ENCODE peak calls at places on chromosomes 7 and 10, in seven cellular contexts. One of them, this sample, is unnamed. For H3K27me3, the result is how much of the 10 kb centered on the place peaks cover.

GRCh38 chr7:158324397-158325360 is 262.9 kb downstream of the PTPRN2 start:
- DNase-seq in adrenal gland: no peak
- DNase-seq in fibroblast of lung: no peak
- DNase-seq in cardiac muscle cell: no peak
- DNase-seq in tibial artery: no peak
- DNase-seq in heart left ventricle: no peak
- DNase-seq in Peyer's patch: no peak
- DNase-seq in this sample: no peak

GRCh38 chr7:25636871-25637283 is 408.6 kb upstream of the NPVF start:
- DNase-seq in cardiac muscle cell: peak
- DNase-seq in Peyer's patch: no peak
- DNase-seq in heart left ventricle: peak
- DNase-seq in tibial artery: peak
- DNase-seq in fibroblast of lung: no peak
- DNase-seq in adrenal gland: no peak
- DNase-seq in this sample: no peak

GRCh38 chr10:35495521-35496238 is 109.5 kb upstream of the GJD4 start:
- DNase-seq in heart left ventricle: peak
- DNase-seq in adrenal gland: no peak
- DNase-seq in tibial artery: no peak
- DNase-seq in Peyer's patch: peak
- DNase-seq in cardiac muscle cell: no peak
- DNase-seq in fibroblast of lung: no peak
- DNase-seq in this sample: no peak

GRCh38 chr7:54996391-54996790 is 22.4 kb upstream of the EGFR start:
- DNase-seq in fibroblast of lung: no peak
- DNase-seq in Peyer's patch: no peak
- DNase-seq in heart left ventricle: no peak
- DNase-seq in cardiac muscle cell: no peak
- DNase-seq in adrenal gland: no peak
- DNase-seq in tibial artery: no peak
- DNase-seq in this sample: no peak

GRCh38 chr7:128827248-128827958 is 2.8 kb upstream of the FLNC start:
- DNase-seq in fibroblast of lung: peak
- DNase-seq in Peyer's patch: no peak
- DNase-seq in cardiac muscle cell: peak
- DNase-seq in tibial artery: peak
- DNase-seq in adrenal gland: peak
- DNase-seq in heart left ventricle: peak
- DNase-seq in this sample: no peak

GRCh38 chr10:3763035-3763456 is 22.0 kb downstream of the KLF6 start:
- DNase-seq in adrenal gland: no peak
- DNase-seq in tibial artery: no peak
- DNase-seq in heart left ventricle: no peak
- DNase-seq in cardiac muscle cell: no peak
- DNase-seq in Peyer's patch: no peak
- DNase-seq in fibroblast of lung: peak
- DNase-seq in this sample: no peak

GRCh38 chr7:22208806-22209205 is 148.1 kb downstream of the RAPGEF5 start:
- DNase-seq in adrenal gland: no peak
- DNase-seq in fibroblast of lung: no peak
- DNase-seq in heart left ventricle: no peak
- DNase-seq in tibial artery: no peak
- DNase-seq in cardiac muscle cell: no peak
- DNase-seq in Peyer's patch: no peak
- DNase-seq in this sample: no peak

GRCh38 chr7:96598421-96598820 is 111.2 kb downstream of the SEM1 start:
- DNase-seq in Peyer's patch: no peak
- DNase-seq in cardiac muscle cell: no peak
- DNase-seq in fibroblast of lung: no peak
- DNase-seq in tibial artery: no peak
- DNase-seq in adrenal gland: no peak
- DNase-seq in heart left ventricle: no peak
- DNase-seq in this sample: no peak

GRCh38 chr7:94375713-94376112 is 19.0 kb upstream of the COL1A2 start:
- DNase-seq in heart left ventricle: peak
- DNase-seq in fibroblast of lung: peak
- DNase-seq in Peyer's patch: no peak
- DNase-seq in adrenal gland: no peak
- DNase-seq in cardiac muscle cell: peak
- DNase-seq in tibial artery: no peak
- DNase-seq in this sample: peak

GRCh38 chr10:62582804-62583208 is 208.6 kb downstream of the ZNF365 start:
- DNase-seq in cardiac muscle cell: no peak
- DNase-seq in heart left ventricle: peak
- DNase-seq in fibroblast of lung: peak
- DNase-seq in Peyer's patch: no peak
- DNase-seq in tibial artery: peak
- DNase-seq in adrenal gland: peak
- DNase-seq in this sample: no peak

GRCh38 chr7:130393095-130393494 is 12.8 kb downstream of the CPA1 start:
- DNase-seq in cardiac muscle cell: no peak
- DNase-seq in Peyer's patch: no peak
- DNase-seq in adrenal gland: peak
- DNase-seq in heart left ventricle: no peak
- DNase-seq in tibial artery: no peak
- DNase-seq in fibroblast of lung: peak
- DNase-seq in this sample: no peak

GRCh38 chr7:132980406-132980805 is 101.5 kb downstream of the CHCHD3 start:
- DNase-seq in adrenal gland: no peak
- DNase-seq in Peyer's patch: no peak
- DNase-seq in heart left ventricle: no peak
- DNase-seq in tibial artery: no peak
- DNase-seq in cardiac muscle cell: no peak
- DNase-seq in fibroblast of lung: no peak
- DNase-seq in this sample: no peak

GRCh38 chr7:137328389-137329120 is 15.0 kb downstream of the PTN start:
- DNase-seq in heart left ventricle: no peak
- DNase-seq in fibroblast of lung: peak
- DNase-seq in tibial artery: no peak
- DNase-seq in Peyer's patch: no peak
- DNase-seq in cardiac muscle cell: no peak
- DNase-seq in adrenal gland: no peak
- DNase-seq in this sample: no peak

GRCh38 chr10:27558612-27559020 is 54.5 kb downstream of the RAB18 start:
- DNase-seq in Peyer's patch: no peak
- DNase-seq in adrenal gland: peak
- DNase-seq in cardiac muscle cell: peak
- DNase-seq in heart left ventricle: peak
- DNase-seq in fibroblast of lung: peak
- DNase-seq in tibial artery: no peak
- DNase-seq in this sample: peak

GRCh38 chr7:1131471-1132265 is 28.3 kb downstream of the ZFAND2A start:
- DNase-seq in cardiac muscle cell: no peak
- DNase-seq in adrenal gland: no peak
- DNase-seq in Peyer's patch: no peak
- DNase-seq in fibroblast of lung: no peak
- DNase-seq in heart left ventricle: no peak
- DNase-seq in tibial artery: no peak
- DNase-seq in this sample: no peak

GRCh38 chr7:11517853-11518252 is 314.1 kb downstream of the THSD7A start:
- DNase-seq in fibroblast of lung: no peak
- DNase-seq in tibial artery: no peak
- DNase-seq in heart left ventricle: no peak
- DNase-seq in adrenal gland: no peak
- DNase-seq in cardiac muscle cell: no peak
- DNase-seq in Peyer's patch: no peak
- DNase-seq in this sample: no peak

GRCh38 chr7:86785641-86786040 is 141.9 kb downstream of the GRM3 start:
- DNase-seq in adrenal gland: no peak
- DNase-seq in heart left ventricle: no peak
- DNase-seq in fibroblast of lung: no peak
- DNase-seq in tibial artery: no peak
- DNase-seq in Peyer's patch: no peak
- DNase-seq in cardiac muscle cell: no peak
- DNase-seq in this sample: no peak

GRCh38 chr7:151012031-151012692 is 12.1 kb downstream of the ATG9B start:
- DNase-seq in tibial artery: no peak
- DNase-seq in adrenal gland: no peak
- DNase-seq in cardiac muscle cell: no peak
- DNase-seq in heart left ventricle: no peak
- DNase-seq in Peyer's patch: no peak
- DNase-seq in fibroblast of lung: peak
- DNase-seq in this sample: no peak

GRCh38 chr10:29257784-29258135 is 31.1 kb upstream of the LYZL1 start:
- DNase-seq in fibroblast of lung: no peak
- DNase-seq in tibial artery: no peak
- DNase-seq in heart left ventricle: no peak
- DNase-seq in adrenal gland: no peak
- DNase-seq in cardiac muscle cell: no peak
- DNase-seq in Peyer's patch: no peak
- DNase-seq in this sample: no peak

GRCh38 chr10:113386005-113386404 is 166.8 kb upstream of the HABP2 start:
- DNase-seq in Peyer's patch: no peak
- DNase-seq in fibroblast of lung: peak
- DNase-seq in tibial artery: no peak
- DNase-seq in heart left ventricle: peak
- DNase-seq in cardiac muscle cell: no peak
- DNase-seq in adrenal gland: peak
- DNase-seq in this sample: no peak

GRCh38 chr10:1124796-1125195 is 68.6 kb downstream of the WDR37 start:
- DNase-seq in heart left ventricle: no peak
- DNase-seq in Peyer's patch: no peak
- DNase-seq in fibroblast of lung: no peak
- DNase-seq in adrenal gland: no peak
- DNase-seq in tibial artery: no peak
- DNase-seq in cardiac muscle cell: no peak
- DNase-seq in this sample: no peak

GRCh38 chr10:58820862-58821559 is 308.3 kb downstream of the BICC1 start:
- DNase-seq in cardiac muscle cell: no peak
- DNase-seq in adrenal gland: no peak
- DNase-seq in fibroblast of lung: peak
- DNase-seq in Peyer's patch: no peak
- DNase-seq in tibial artery: no peak
- DNase-seq in heart left ventricle: no peak
- DNase-seq in this sample: no peak

GRCh38 chr7:79078273-79078672 is 375.2 kb downstream of the MAGI2 start:
- DNase-seq in adrenal gland: no peak
- DNase-seq in fibroblast of lung: no peak
- DNase-seq in heart left ventricle: no peak
- DNase-seq in tibial artery: no peak
- DNase-seq in Peyer's patch: no peak
- DNase-seq in cardiac muscle cell: no peak
- DNase-seq in this sample: no peak

GRCh38 chr10:103592186-103593021 is 98.9 kb downstream of the NEURL1 start:
- DNase-seq in heart left ventricle: no peak
- DNase-seq in Peyer's patch: peak
- DNase-seq in adrenal gland: no peak
- DNase-seq in fibroblast of lung: peak
- DNase-seq in cardiac muscle cell: peak
- DNase-seq in tibial artery: no peak
- DNase-seq in this sample: no peak

GRCh38 chr10:132495231-132495630 is 42.4 kb upstream of the INPP5A start:
- DNase-seq in heart left ventricle: no peak
- DNase-seq in Peyer's patch: no peak
- DNase-seq in cardiac muscle cell: no peak
- DNase-seq in tibial artery: no peak
- DNase-seq in fibroblast of lung: no peak
- DNase-seq in adrenal gland: no peak
- DNase-seq in this sample: no peak

GRCh38 chr10:120460191-120460590 is 3.2 kb downstream of the PLPP4 start:
- DNase-seq in cardiac muscle cell: no peak
- DNase-seq in tibial artery: no peak
- DNase-seq in heart left ventricle: no peak
- DNase-seq in fibroblast of lung: peak
- DNase-seq in Peyer's patch: no peak
- DNase-seq in adrenal gland: no peak
- DNase-seq in this sample: no peak
- H3K27me3 ChIP-seq in cardiac muscle cell: under half
- H3K27me3 ChIP-seq in tibial artery: under half
- H3K27me3 ChIP-seq in heart left ventricle: under half
- H3K27me3 ChIP-seq in fibroblast of lung: under half
- H3K27me3 ChIP-seq in Peyer's patch: under half
- H3K27me3 ChIP-seq in adrenal gland: under half
- H3K27me3 ChIP-seq in this sample: under half

GRCh38 chr7:120280743-120281142 is 7.8 kb downstream of the KCND2 start:
- DNase-seq in cardiac muscle cell: no peak
- DNase-seq in heart left ventricle: no peak
- DNase-seq in adrenal gland: no peak
- DNase-seq in Peyer's patch: no peak
- DNase-seq in tibial artery: no peak
- DNase-seq in fibroblast of lung: peak
- DNase-seq in this sample: no peak
- TF ChIP-seq CTCF in cardiac muscle cell: no peak
- TF ChIP-seq CTCF in heart left ventricle: no peak
- TF ChIP-seq CTCF in adrenal gland: no peak
- TF ChIP-seq CTCF in Peyer's patch: no peak
- TF ChIP-seq CTCF in tibial artery: no peak
- TF ChIP-seq CTCF in fibroblast of lung: no peak
- TF ChIP-seq CTCF in this sample: no peak

DNA sequence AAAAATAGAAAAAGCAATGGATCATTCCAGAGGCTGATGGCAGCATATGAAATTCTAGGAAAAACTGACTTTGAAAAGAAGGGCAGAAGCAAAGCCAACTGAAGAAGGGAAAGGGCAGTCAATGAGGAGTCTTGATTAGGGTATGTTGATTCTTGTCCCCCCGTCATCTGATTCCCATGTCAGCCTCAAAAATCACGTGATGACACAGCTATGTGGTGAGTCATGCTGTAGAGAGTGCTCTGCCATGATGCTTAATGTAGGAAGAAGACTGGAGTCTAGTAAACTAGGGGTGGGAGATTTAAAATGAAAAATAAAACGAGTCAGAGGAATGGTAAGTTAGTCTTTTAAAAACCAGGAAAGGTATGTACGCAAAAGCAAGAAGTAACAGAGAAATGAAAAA is 3.9 kb upstream of the POU6F2 start:
- DNase-seq in adrenal gland: no peak
- DNase-seq in cardiac muscle cell: no peak
- DNase-seq in heart left ventricle: no peak
- DNase-seq in tibial artery: no peak
- DNase-seq in fibroblast of lung: no peak
- DNase-seq in Peyer's patch: no peak
- DNase-seq in this sample: no peak
- H3K27me3 ChIP-seq in adrenal gland: under half
- H3K27me3 ChIP-seq in cardiac muscle cell: under half
- H3K27me3 ChIP-seq in heart left ventricle: under half
- H3K27me3 ChIP-seq in tibial artery: under half
- H3K27me3 ChIP-seq in fibroblast of lung: under half
- H3K27me3 ChIP-seq in Peyer's patch: under half
- H3K27me3 ChIP-seq in this sample: under half

GRCh38 chr10:19659920-19660655 is 156.1 kb upstream of the PLXDC2 start:
- DNase-seq in Peyer's patch: no peak
- DNase-seq in heart left ventricle: no peak
- DNase-seq in fibroblast of lung: peak
- DNase-seq in cardiac muscle cell: no peak
- DNase-seq in tibial artery: no peak
- DNase-seq in adrenal gland: no peak
- DNase-seq in this sample: no peak

GRCh38 chr10:19658131-19658530 is 158.1 kb upstream of the PLXDC2 start:
- DNase-seq in fibroblast of lung: peak
- DNase-seq in adrenal gland: no peak
- DNase-seq in heart left ventricle: no peak
- DNase-seq in cardiac muscle cell: no peak
- DNase-seq in tibial artery: no peak
- DNase-seq in Peyer's patch: no peak
- DNase-seq in this sample: no peak

GRCh38 chr10:19668104-19668503 is 148.1 kb upstream of the PLXDC2 start:
- DNase-seq in Peyer's patch: no peak
- DNase-seq in fibroblast of lung: no peak
- DNase-seq in cardiac muscle cell: no peak
- DNase-seq in heart left ventricle: no peak
- DNase-seq in adrenal gland: no peak
- DNase-seq in tibial artery: no peak
- DNase-seq in this sample: no peak

GRCh38 chr10:19658622-19659233 is 157.5 kb upstream of the PLXDC2 start:
- DNase-seq in Peyer's patch: no peak
- DNase-seq in cardiac muscle cell: no peak
- DNase-seq in heart left ventricle: no peak
- DNase-seq in tibial artery: no peak
- DNase-seq in fibroblast of lung: peak
- DNase-seq in adrenal gland: no peak
- DNase-seq in this sample: no peak

GRCh38 chr10:19663344-19663743 is 152.9 kb upstream of the PLXDC2 start:
- DNase-seq in Peyer's patch: no peak
- DNase-seq in tibial artery: no peak
- DNase-seq in fibroblast of lung: no peak
- DNase-seq in heart left ventricle: no peak
- DNase-seq in cardiac muscle cell: no peak
- DNase-seq in adrenal gland: no peak
- DNase-seq in this sample: no peak
- TF ChIP-seq CTCF in Peyer's patch: no peak
- TF ChIP-seq CTCF in tibial artery: no peak
- TF ChIP-seq CTCF in fibroblast of lung: peak
- TF ChIP-seq CTCF in heart left ventricle: no peak
- TF ChIP-seq CTCF in cardiac muscle cell: no peak
- TF ChIP-seq CTCF in adrenal gland: no peak
- TF ChIP-seq CTCF in this sample: no peak

This sample was measured in kidney epithelial cell.